ENCODE peak calls at places on chromosomes 1 and 21, in seven cellular contexts. T is naive thymus-derived CD4-positive, alpha-beta T cell; I is left ventricle myocardium inferior; W is tibial artery; X is heart right ventricle; H is psoas muscle; Y is H1. F is an unnamed sample. For H3K4me1 and H3K9me3, the result is how much of the 10 kb centered on the place peaks cover.

GRCh38 chr1:158933621-158934020 is 2.3 kb downstream of the PYHIN1 start:
- DNase-seq in T (peak), I (no peak), W (no peak), X (no peak), H (no peak), Y (no peak), F (no peak)

GRCh38 chr1:240350910-240351331 is 259.2 kb downstream of the FMN2 start:
- DNase-seq in T (no peak), I (no peak), W (no peak), X (no peak), H (no peak), Y (no peak), F (no peak)

GRCh38 chr1:172117800-172118199 is 276.5 kb downstream of the DNM3 start:
- DNase-seq in T (peak), I (no peak), W (no peak), X (no peak), H (no peak), Y (no peak), F (no peak)

GRCh38 chr1:204442376-204443259 is 31.0 kb upstream of the PPP1R15B start:
- DNase-seq in T (no peak), I (no peak), W (no peak), X (no peak), H (no peak), Y (no peak), F (no peak)

GRCh38 chr1:30888391-30888790 is 20.2 kb downstream of the SDC3 start:
- DNase-seq in T (no peak), I (peak), W (peak), X (peak), H (no peak), Y (no peak), F (peak)

GRCh38 chr1:45979778-45980176 is 152.7 kb downstream of the PIK3R3 start:
- DNase-seq in T (no peak), I (no peak), W (no peak), X (no peak), H (no peak), Y (no peak), F (no peak)

GRCh38 chr1:194802572-194802971 is 1616.2 kb upstream of the B3GALT2 start:
- DNase-seq in T (no peak), I (no peak), W (no peak), X (no peak), H (no peak), Y (no peak), F (no peak)

GRCh38 chr1:27504588-27505419 is 14.8 kb upstream of the WASF2 start:
- DNase-seq in T (no peak), I (peak), W (peak), X (peak), H (peak), Y (no peak), F (peak)

GRCh38 chr1:39102537-39103320 is 76.6 kb downstream of the NDUFS5 start:
- DNase-seq in T (peak), I (no peak), W (peak), X (peak), H (no peak), Y (no peak), F (no peak)

DNA sequence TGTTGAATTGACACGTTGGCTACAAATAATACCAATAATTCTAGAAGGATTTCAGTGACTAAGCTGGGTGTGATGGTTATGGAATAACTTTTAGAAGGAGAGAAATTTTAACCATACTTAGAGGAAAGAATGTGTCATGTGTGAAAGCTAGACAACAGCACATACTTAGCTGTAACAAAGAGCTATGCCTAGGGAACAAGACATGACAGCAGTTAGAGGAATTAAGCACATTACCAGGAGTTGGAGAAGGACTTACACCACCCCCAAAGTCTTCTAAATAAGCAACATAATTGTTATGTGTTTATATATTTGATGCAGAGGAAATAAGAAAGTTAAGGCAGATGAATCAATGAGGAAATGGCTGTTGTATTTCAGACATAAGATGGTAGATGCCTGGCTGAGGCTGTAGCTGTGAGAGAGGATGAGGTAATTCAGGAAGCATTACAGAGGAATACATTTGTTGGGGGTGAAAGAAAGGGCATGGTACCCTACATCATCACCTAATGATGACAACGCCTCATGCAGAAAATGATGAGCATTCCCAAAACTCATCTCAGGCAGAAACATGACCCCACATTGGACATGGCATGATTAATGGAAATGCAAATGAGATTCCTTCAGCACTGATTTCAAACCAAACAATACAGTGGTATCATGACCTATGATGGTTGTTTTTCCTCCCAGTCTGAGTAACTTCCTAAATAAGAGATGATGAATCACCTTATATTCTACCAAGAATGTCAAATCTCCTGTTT is 211.5 kb downstream of the LHX8 start:
- DNase-seq in T (no peak), I (no peak), W (no peak), X (no peak), H (no peak), Y (no peak), F (no peak)
- H3K4me1 ChIP-seq in T (under half), I (under half), W (under half), X (under half), H (under half), Y (under half), F (under half)

DNA sequence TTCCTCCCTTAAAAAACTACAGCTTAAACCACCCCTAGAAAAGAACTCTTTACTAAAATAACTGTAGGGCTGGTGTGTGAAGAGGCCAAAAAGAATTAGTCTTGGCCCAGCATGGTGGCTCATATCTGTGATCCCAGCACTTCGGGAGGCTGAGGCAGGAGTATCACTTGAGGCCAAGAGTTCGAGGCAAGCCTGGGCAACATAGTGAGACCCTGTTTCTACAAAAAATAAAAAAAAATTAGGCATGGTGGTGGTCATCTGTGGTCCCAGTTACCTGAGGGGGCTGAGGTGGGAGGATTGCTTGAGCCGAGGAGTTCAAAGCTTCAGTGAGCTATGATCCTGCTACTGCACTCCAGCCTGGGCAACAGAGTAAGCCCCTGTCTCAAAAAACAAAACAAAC is 44.9 kb downstream of the BCAR3 start:
- DNase-seq in T (no peak), I (no peak), W (no peak), X (no peak), H (no peak), Y (no peak), F (peak)
- H3K27ac ChIP-seq in T (no peak), I (peak), W (no peak), X (peak), H (no peak), Y (peak), F (no peak)

GRCh38 chr1:155695608-155696007 is 6.7 kb downstream of the DAP3 start:
- DNase-seq in T (no peak), I (no peak), W (no peak), X (no peak), H (no peak), Y (no peak), F (no peak)
- H3K9me3 ChIP-seq in T (under half), I (under half), W (under half), X (under half), H (under half), Y (under half), F (under half)

GRCh38 chr21:45467221-45467779 is 62.3 kb downstream of the COL18A1 start:
- DNase-seq in T (no peak), I (peak), W (no peak), X (no peak), H (peak), Y (no peak), F (no peak)

GRCh38 chr21:45469273-45470086 is 64.5 kb downstream of the COL18A1 start:
- DNase-seq in T (no peak), I (peak), W (no peak), X (no peak), H (peak), Y (no peak), F (no peak)

GRCh38 chr21:45468971-45469272 is 64.0 kb downstream of the COL18A1 start:
- DNase-seq in T (no peak), I (peak), W (no peak), X (no peak), H (peak), Y (no peak), F (no peak)

GRCh38 chr21:45466330-45467220 is 61.6 kb downstream of the COL18A1 start:
- DNase-seq in T (no peak), I (peak), W (no peak), X (no peak), H (peak), Y (no peak), F (no peak)

GRCh38 chr21:45468051-45468970 is 63.3 kb downstream of the COL18A1 start:
- DNase-seq in T (no peak), I (peak), W (no peak), X (no peak), H (peak), Y (no peak), F (no peak)
- H3K4me1 ChIP-seq in T (under half), I (under half), W (under half), X (half or more), H (under half), Y (under half), F (under half)

GRCh38 chr1:175218132-175218531 is 25.6 kb upstream of the KIAA0040 start:
- DNase-seq in T (no peak), I (no peak), W (no peak), X (no peak), H (no peak), Y (no peak), F (no peak)
- H3K27ac ChIP-seq in T (no peak), I (no peak), W (no peak), X (no peak), H (no peak), Y (no peak), F (no peak)

GRCh38 chr1:112548540-112548939 is 39.8 kb downstream of the WNT2B start:
- DNase-seq in T (no peak), I (no peak), W (no peak), X (no peak), H (no peak), Y (no peak), F (no peak)
- H3K9me3 ChIP-seq in T (under half), I (under half), W (under half), X (under half), H (under half), Y (under half), F (under half)

DNA sequence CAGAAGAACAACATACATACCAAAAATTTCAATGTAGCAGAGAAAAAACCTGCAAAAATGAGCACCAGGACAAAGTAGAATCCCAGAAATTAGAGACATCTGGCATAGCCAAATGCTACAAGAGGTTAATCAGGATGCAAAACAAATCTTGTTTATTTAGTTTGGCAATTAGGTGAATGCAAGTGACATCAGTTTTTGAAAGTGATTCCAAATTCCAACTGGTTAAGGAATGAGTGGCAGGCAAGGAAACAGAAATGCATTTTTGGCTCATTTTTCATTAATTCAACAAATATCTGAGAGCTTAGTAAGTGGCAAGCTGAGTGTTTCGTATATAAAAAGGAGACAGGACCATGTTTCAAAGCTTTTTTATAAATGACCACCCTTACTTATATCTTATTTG is 21.3 kb downstream of the SCAF4 start:
- DNase-seq in T (no peak), I (no peak), W (no peak), X (no peak), H (no peak), Y (no peak), F (no peak)
- H3K4me1 ChIP-seq in T (under half), I (half or more), W (under half), X (half or more), H (half or more), Y (under half), F (half or more)

F was measured in right atrium auricular region.